ENCODE peak calls at places on chromosomes 1 and 21, in six cellular contexts. Q is bronchial epithelial cell; E is body of pancreas; B is transverse colon; L is CD4-positive, CD25-positive, alpha-beta regulatory T cell; M is CD8-positive, alpha-beta T cell. Z is an unnamed sample.
A peak's percentile ranks its signal among the peaks of the same experiment; 100 is the strongest.

GRCh38 chr1:118788372-118788955 is 199.7 kb downstream of the TBX15 start:
- DNase-seq in Q (peak; percentile 64), E (no peak), B (no peak), L (no peak), M (no peak), Z (no peak)

GRCh38 chr21:42799516-42799915 is 79.8 kb downstream of the WDR4 start:
- DNase-seq in Q (peak; percentile 94), E (no peak), B (no peak), L (no peak), M (no peak), Z (no peak)

GRCh38 chr1:152962876-152963415 is 7.5 kb upstream of the SPRR4 start:
- DNase-seq in Q (no peak), E (no peak), B (no peak), L (no peak), M (no peak), Z (no peak)

GRCh38 chr1:228902781-228903572 is 167.7 kb downstream of the RHOU start:
- DNase-seq in Q (peak; percentile 91), E (peak; percentile 89), B (peak; percentile 85), L (no peak), M (no peak), Z (peak; percentile 99)

GRCh38 chr1:10615336-10615735 is 140.6 kb downstream of the PEX14 start:
- DNase-seq in Q (no peak), E (no peak), B (no peak), L (no peak), M (no peak), Z (no peak)

GRCh38 chr1:11174271-11174942 is 14.7 kb upstream of the ANGPTL7 start:
- DNase-seq in Q (no peak), E (no peak), B (no peak), L (no peak), M (no peak), Z (no peak)

GRCh38 chr1:13930151-13930550 is 230.2 kb downstream of the PRDM2 start:
- DNase-seq in Q (peak; percentile 1), E (peak; percentile 12), B (no peak), L (no peak), M (peak; percentile 9), Z (no peak)

GRCh38 chr1:34721241-34721640 is 33.6 kb upstream of the GJB5 start:
- DNase-seq in Q (no peak), E (no peak), B (no peak), L (no peak), M (no peak), Z (no peak)

GRCh38 chr21:38534591-38534990 is 36.3 kb upstream of the ERG start:
- DNase-seq in Q (no peak), E (no peak), B (no peak), L (no peak), M (no peak), Z (no peak)

GRCh38 chr1:20584890-20585289 is 4.0 kb upstream of the CDA start:
- DNase-seq in Q (no peak), E (no peak), B (no peak), L (no peak), M (no peak), Z (peak; percentile 43)

GRCh38 chr1:2821970-2822620 is 20.6 kb upstream of the TTC34 start:
- DNase-seq in Q (no peak), E (peak; percentile 64), B (peak; percentile 32), L (peak; percentile 27), M (peak; percentile 60), Z (no peak)

GRCh38 chr1:8600336-8600735 is 217.1 kb downstream of the RERE start:
- DNase-seq in Q (no peak), E (no peak), B (no peak), L (no peak), M (no peak), Z (peak; percentile 50)

GRCh38 chr1:201171063-201172036 is 17.1 kb upstream of the TMEM9 start:
- DNase-seq in Q (peak; percentile 13), E (peak; percentile 74), B (peak; percentile 45), L (peak; percentile 23), M (peak; percentile 39), Z (peak; percentile 43)

GRCh38 chr1:210264521-210265380 is 32.2 kb downstream of the SERTAD4 start:
- DNase-seq in Q (no peak), E (no peak), B (no peak), L (no peak), M (no peak), Z (peak; percentile 50)

GRCh38 chr1:40595623-40596022 is 64.2 kb downstream of the ZNF684 start:
- DNase-seq in Q (no peak), E (no peak), B (no peak), L (no peak), M (no peak), Z (no peak)

GRCh38 chr1:198657550-198658064 is 18.8 kb downstream of the PTPRC start:
- DNase-seq in Q (peak; percentile 72), E (no peak), B (no peak), L (peak; percentile 59), M (no peak), Z (no peak)

GRCh38 chr1:20483833-20484525 is 2.0 kb downstream of the CAMK2N1 start:
- DNase-seq in Q (no peak), E (peak; percentile 16), B (peak; percentile 32), L (no peak), M (no peak), Z (peak; percentile 37)

DNA sequence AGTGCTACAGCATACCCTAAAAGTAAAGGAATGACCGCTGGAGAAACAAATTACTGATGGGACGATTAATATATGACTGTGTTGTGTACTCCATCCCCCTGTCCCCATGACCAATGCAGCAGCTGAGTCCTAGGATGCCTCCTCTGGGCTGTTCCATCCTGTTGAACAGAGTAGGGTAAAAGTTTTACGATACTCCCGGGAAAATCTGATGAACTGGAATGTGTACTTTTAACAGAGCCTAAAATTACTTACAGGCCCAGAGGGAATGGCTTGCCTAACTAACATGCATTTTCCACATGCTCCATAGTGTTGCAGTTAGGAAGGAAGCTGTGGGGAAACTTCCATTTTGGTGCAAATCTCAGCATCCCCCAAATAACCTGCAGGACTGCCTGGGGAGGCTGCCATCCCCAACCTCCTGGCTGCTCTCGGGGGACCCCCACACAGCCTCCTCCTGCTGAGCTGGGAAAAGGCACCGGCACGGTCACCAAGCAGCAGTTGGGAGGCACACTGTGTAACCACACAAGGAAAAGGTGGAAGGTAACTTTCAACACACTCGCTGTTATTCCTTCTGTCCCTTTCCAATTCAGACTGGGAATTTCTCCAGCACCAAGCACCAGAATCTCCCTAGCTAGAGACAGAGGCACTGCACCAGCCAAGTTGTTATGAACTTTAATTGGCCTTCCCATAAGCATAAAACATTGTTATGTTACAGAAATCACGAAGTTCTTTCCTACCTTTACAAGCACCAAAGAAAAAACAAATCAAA is 97.2 kb downstream of the BCAR3 start:
- DNase-seq in Q (no peak), E (peak; percentile 33), B (no peak), L (no peak), M (no peak), Z (no peak)
- H3K36me3 ChIP-seq in Q (peaks cover 46% of the 10 kb centered on the region), E (no peaks in the 10 kb centered on the region), B (no peaks in the 10 kb centered on the region), L (no peaks in the 10 kb centered on the region), M (no peaks in the 10 kb centered on the region), Z (no peaks in the 10 kb centered on the region)

GRCh38 chr1:156537027-156537426 is 35.3 kb downstream of the IQGAP3 start:
- DNase-seq in Q (no peak), E (no peak), B (no peak), L (no peak), M (no peak), Z (no peak)

GRCh38 chr1:156543066-156543465 is 29.3 kb downstream of the IQGAP3 start:
- DNase-seq in Q (no peak), E (no peak), B (no peak), L (no peak), M (no peak), Z (no peak)

GRCh38 chr1:156539824-156540223 is 32.5 kb downstream of the IQGAP3 start:
- DNase-seq in Q (no peak), E (no peak), B (no peak), L (no peak), M (no peak), Z (no peak)

GRCh38 chr1:156540955-156541354 is 31.4 kb downstream of the IQGAP3 start:
- DNase-seq in Q (peak; percentile 14), E (no peak), B (no peak), L (no peak), M (no peak), Z (no peak)

DNA sequence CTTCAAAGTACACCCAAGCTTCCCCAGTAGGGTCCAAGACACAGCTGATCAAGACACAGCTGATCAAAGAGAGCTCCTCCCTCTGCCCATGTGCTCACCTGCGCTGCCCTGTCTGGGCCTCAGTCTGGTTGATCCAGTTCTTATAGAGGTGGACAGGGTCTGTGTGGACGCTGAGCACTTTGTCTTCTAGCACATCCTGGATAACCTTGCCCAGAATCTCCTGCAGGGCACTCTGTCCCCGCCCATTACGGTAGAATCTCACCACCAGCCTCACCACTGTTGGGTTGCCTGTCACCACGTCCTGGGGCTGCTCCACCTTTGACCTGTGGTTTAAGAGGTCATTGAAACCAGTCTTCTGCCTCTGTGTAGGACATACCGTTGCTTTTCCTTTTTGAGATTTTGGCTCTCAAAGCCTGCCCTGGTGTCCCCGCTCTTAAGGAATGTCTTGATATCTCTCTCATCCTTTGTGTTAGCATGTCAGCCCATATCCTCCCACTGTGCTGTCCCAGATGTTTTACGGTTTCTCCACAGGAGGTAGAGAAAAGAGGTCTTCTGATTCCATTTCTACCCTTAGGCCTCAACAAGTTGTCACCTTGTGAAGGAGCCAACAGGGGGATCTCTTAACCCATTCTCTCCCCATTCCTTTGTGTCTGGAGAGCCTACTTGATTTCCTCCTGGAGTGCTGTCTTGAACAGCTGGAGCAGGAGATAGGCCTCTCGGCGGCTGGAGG is 33.5 kb downstream of the IQGAP3 start:
- DNase-seq in Q (no peak), E (no peak), B (no peak), L (no peak), M (no peak), Z (no peak)
- H3K36me3 ChIP-seq in Q (no peaks in the 10 kb centered on the region), E (no peaks in the 10 kb centered on the region), B (no peaks in the 10 kb centered on the region), L (no peaks in the 10 kb centered on the region), M (no peaks in the 10 kb centered on the region), Z (no peaks in the 10 kb centered on the region)

DNA sequence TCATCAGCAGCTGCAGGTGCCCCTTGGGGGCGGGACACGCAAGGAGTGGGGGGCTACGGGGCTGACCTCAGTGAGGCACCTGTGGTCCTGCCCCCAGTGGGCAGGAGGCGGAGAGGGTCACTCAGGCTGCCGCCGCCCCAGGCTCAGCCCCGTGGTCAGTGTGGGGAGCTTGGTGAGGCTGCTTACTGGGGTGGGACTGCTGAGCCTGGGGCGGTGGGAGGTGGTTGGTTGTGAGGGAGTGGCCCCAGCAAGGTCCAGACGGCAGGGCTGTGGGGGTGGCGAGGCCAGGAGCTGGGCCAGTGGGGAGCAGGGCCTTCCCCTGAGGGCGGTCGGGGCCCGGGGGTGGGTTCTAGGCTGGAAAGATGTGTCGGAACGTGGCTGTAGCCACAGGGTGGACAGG is 14.3 kb downstream of the PFKL start:
- DNase-seq in Q (no peak), E (no peak), B (no peak), L (no peak), M (no peak), Z (no peak)
- H3K36me3 ChIP-seq in Q (peaks cover 46% of the 10 kb centered on the region), E (peaks cover 12% of the 10 kb centered on the region), B (peaks cover 4% of the 10 kb centered on the region), L (peaks cover 50% of the 10 kb centered on the region), M (peaks cover 30% of the 10 kb centered on the region), Z (peaks cover 20% of the 10 kb centered on the region)

DNA sequence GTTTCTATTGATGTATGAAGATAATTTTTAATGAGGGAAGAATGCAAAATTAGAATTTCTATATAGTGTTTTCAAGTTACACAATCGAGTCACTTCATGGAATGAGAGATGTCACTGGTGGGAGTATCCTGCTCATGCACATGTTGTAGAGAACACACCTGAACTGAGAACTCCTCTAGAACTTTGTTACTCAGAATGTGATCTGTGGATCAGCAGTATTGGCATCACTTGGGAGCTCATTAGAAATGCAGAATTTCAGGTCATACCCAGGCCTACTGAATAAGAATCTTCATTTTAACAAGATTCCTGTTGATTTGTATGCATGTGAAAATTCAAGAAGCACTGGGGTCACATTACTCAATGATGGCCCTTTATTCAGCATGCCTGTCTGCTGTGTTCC is 28.8 kb downstream of the ZNF326 start:
- DNase-seq in Q (no peak), E (no peak), B (no peak), L (no peak), M (no peak), Z (no peak)
- H3K36me3 ChIP-seq in Q (peaks cover 5% of the 10 kb centered on the region), E (peaks cover 43% of the 10 kb centered on the region), B (no peaks in the 10 kb centered on the region), L (peaks cover 96% of the 10 kb centered on the region), M (peaks cover 49% of the 10 kb centered on the region), Z (peaks cover 76% of the 10 kb centered on the region)